ENCODE peak calls at places on chromosomes 12 and 14, in nine cellular contexts. J, Z, P, O, X, S, G, C and W are unnamed samples.

GRCh38 chr14:51304428-51304827 is 64.4 kb downstream of the TMX1 start:
- DNase-seq in J (peak; percentile 49), Z (peak; percentile 53), P (no peak), O (no peak), X (no peak), S (no peak), G (no peak), C (no peak), W (no peak)

GRCh38 chr12:96314723-96315122 is 85.5 kb downstream of the CDK17 start:
- DNase-seq in J (no peak), Z (no peak), P (no peak), O (no peak), X (no peak), S (no peak), G (no peak), C (no peak), W (no peak)

GRCh38 chr12:124537525-124538193 is 29.8 kb downstream of the NCOR2 start:
- DNase-seq in J (no peak), Z (no peak), P (no peak), O (peak; percentile 82), X (no peak), S (no peak), G (peak; percentile 70), C (no peak), W (peak; percentile 34)

GRCh38 chr14:54929556-54929955 is 26.9 kb upstream of the GCH1 start:
- DNase-seq in J (no peak), Z (no peak), P (no peak), O (no peak), X (no peak), S (no peak), G (no peak), C (peak; percentile 62), W (no peak)

GRCh38 chr12:68560823-68561422 is 49.8 kb upstream of the RAP1B start:
- DNase-seq in J (no peak), Z (no peak), P (no peak), O (no peak), X (no peak), S (no peak), G (no peak), C (no peak), W (no peak)

GRCh38 chr12:119594772-119595445 is 1.3 kb downstream of the TMEM233 start:
- DNase-seq in J (no peak), Z (no peak), P (no peak), O (peak; percentile 36), X (peak; percentile 53), S (no peak), G (peak; percentile 43), C (no peak), W (no peak)

GRCh38 chr14:75315143-75315542 is 36.5 kb downstream of the FOS start:
- DNase-seq in J (no peak), Z (peak; percentile 70), P (no peak), O (peak; percentile 45), X (no peak), S (peak; percentile 36), G (no peak), C (peak; percentile 9), W (no peak)

GRCh38 chr14:56796259-56796658 is 14.0 kb downstream of the OTX2 start:
- DNase-seq in J (no peak), Z (no peak), P (no peak), O (no peak), X (no peak), S (no peak), G (no peak), C (no peak), W (no peak)

GRCh38 chr14:74014299-74014698 is 4.8 kb downstream of the ENTPD5 start:
- DNase-seq in J (no peak), Z (no peak), P (no peak), O (no peak), X (no peak), S (no peak), G (no peak), C (no peak), W (no peak)

GRCh38 chr12:46370792-46371717 is 1.5 kb downstream of the SLC38A2 start:
- DNase-seq in J (peak; percentile 97), Z (peak; percentile 72), P (peak; percentile 48), O (peak; percentile 94), X (peak; percentile 93), S (peak; percentile 70), G (peak; percentile 95), C (peak; percentile 86), W (peak; percentile 78)

GRCh38 chr14:90782892-90783291 is 33.3 kb downstream of the TTC7B start:
- DNase-seq in J (no peak), Z (no peak), P (no peak), O (no peak), X (no peak), S (no peak), G (no peak), C (no peak), W (no peak)

GRCh38 chr12:105523164-105524057 is 192.9 kb downstream of the C12orf75 start:
- DNase-seq in J (no peak), Z (peak; percentile 75), P (no peak), O (peak; percentile 73), X (peak; percentile 85), S (peak; percentile 94), G (peak; percentile 91), C (no peak), W (no peak)

GRCh38 chr14:67187826-67188225 is 1.4 kb upstream of the GARIN2 start:
- DNase-seq in J (no peak), Z (no peak), P (no peak), O (no peak), X (no peak), S (no peak), G (no peak), C (no peak), W (no peak)

GRCh38 chr12:62882140-62882539 is 52.8 kb downstream of the PPM1H start:
- DNase-seq in J (no peak), Z (no peak), P (no peak), O (no peak), X (no peak), S (no peak), G (no peak), C (no peak), W (no peak)